ENCODE peak calls at places on chromosome 14, in ten cellular contexts. V is gastrocnemius medialis, I is heart left ventricle, T is body of pancreas, H is uterus, U is spleen, P is endothelial cell of umbilical vein, K is right lobe of liver, B is IMR-90, Z is upper lobe of left lung. W is an unnamed sample. For H3K9me3, the result is how much of the 10 kb centered on the place peaks cover.

GRCh38 chr14:74571901-74572828 is 39.9 kb downstream of the LTBP2 start:
- DNase-seq in V (no peak), I (no peak), T (no peak), H (peak), U (peak), P (peak), K (peak), B (peak), Z (no peak), W (no peak)

GRCh38 chr14:90815817-90816662 is at the start of gene TTC7B:
- DNase-seq in V (no peak), I (peak), T (peak), H (peak), U (peak), P (no peak), K (no peak), B (peak), Z (no peak), W (no peak)

GRCh38 chr14:75198291-75198933 is 22.0 kb upstream of the TMED10 start:
- DNase-seq in V (no peak), I (peak), T (peak), H (no peak), U (no peak), P (no peak), K (no peak), B (no peak), Z (no peak), W (no peak)

GRCh38 chr14:32986791-32987545 is 48.3 kb downstream of the NPAS3 start:
- DNase-seq in V (no peak), I (no peak), T (no peak), H (no peak), U (no peak), P (no peak), K (no peak), B (no peak), Z (no peak), W (no peak)

GRCh38 chr14:88706425-88706824 is 86.3 kb downstream of the EML5 start:
- DNase-seq in V (no peak), I (no peak), T (no peak), H (no peak), U (no peak), P (no peak), K (no peak), B (peak), Z (no peak), W (no peak)

GRCh38 chr14:64726585-64726890 is 22.3 kb downstream of the PLEKHG3 start:
- DNase-seq in V (no peak), I (no peak), T (peak), H (no peak), U (peak), P (no peak), K (peak), B (peak), Z (no peak), W (no peak)

GRCh38 chr14:77212933-77213656 is 31.5 kb downstream of the TMEM63C start:
- DNase-seq in V (no peak), I (no peak), T (peak), H (no peak), U (no peak), P (no peak), K (no peak), B (no peak), Z (peak), W (no peak)

GRCh38 chr14:77498984-77499527 is 440 bp upstream of the ISM2 start:
- DNase-seq in V (no peak), I (no peak), T (no peak), H (no peak), U (no peak), P (no peak), K (no peak), B (no peak), Z (no peak), W (no peak)

GRCh38 chr14:61632401-61633195 is 62.7 kb upstream of the HIF1A start:
- DNase-seq in V (no peak), I (no peak), T (no peak), H (no peak), U (no peak), P (no peak), K (no peak), B (no peak), Z (no peak), W (no peak)

GRCh38 chr14:93081875-93082570 is 33.7 kb downstream of the ITPK1 start:
- DNase-seq in V (no peak), I (no peak), T (no peak), H (no peak), U (no peak), P (no peak), K (no peak), B (no peak), Z (no peak), W (no peak)

GRCh38 chr14:45467023-45467422 is 214.0 kb upstream of the MIS18BP1 start:
- DNase-seq in V (no peak), I (no peak), T (peak), H (no peak), U (no peak), P (no peak), K (no peak), B (no peak), Z (no peak), W (no peak)

GRCh38 chr14:105952826-105953225 is 426.4 kb downstream of the TMEM121 start:
- DNase-seq in V (no peak), I (no peak), T (no peak), H (no peak), U (no peak), P (no peak), K (no peak), B (no peak), Z (no peak), W (no peak)

GRCh38 chr14:36672095-36672494 is 10.4 kb downstream of the PAX9 start:
- DNase-seq in V (no peak), I (no peak), T (no peak), H (no peak), U (no peak), P (no peak), K (no peak), B (no peak), Z (no peak), W (no peak)

GRCh38 chr14:100988411-100988900 is 84.9 kb upstream of the RTL1 start:
- DNase-seq in V (no peak), I (no peak), T (no peak), H (no peak), U (no peak), P (peak), K (no peak), B (peak), Z (no peak), W (no peak)

GRCh38 chr14:76904100-76904739 is 78.0 kb downstream of the LRRC74A start:
- DNase-seq in V (no peak), I (no peak), T (no peak), H (peak), U (no peak), P (no peak), K (no peak), B (peak), Z (no peak), W (no peak)

GRCh38 chr14:93799617-93800016 is 11.3 kb upstream of the PRIMA1 start:
- DNase-seq in V (no peak), I (no peak), T (no peak), H (no peak), U (no peak), P (no peak), K (no peak), B (no peak), Z (no peak), W (no peak)

GRCh38 chr14:62162998-62163589 is 400.9 kb downstream of the SNAPC1 start:
- DNase-seq in V (no peak), I (no peak), T (peak), H (no peak), U (no peak), P (peak), K (no peak), B (peak), Z (no peak), W (no peak)

GRCh38 chr14:106051790-106052189 is 525.4 kb downstream of the TMEM121 start:
- DNase-seq in V (no peak), I (no peak), T (no peak), H (no peak), U (no peak), P (no peak), K (no peak), B (no peak), Z (no peak), W (no peak)

GRCh38 chr14:101007765-101008164 is 104.2 kb upstream of the RTL1 start:
- DNase-seq in V (no peak), I (no peak), T (no peak), H (peak), U (peak), P (no peak), K (no peak), B (no peak), Z (no peak), W (no peak)

GRCh38 chr14:80275208-80275850 is 64.0 kb upstream of the DIO2 start:
- DNase-seq in V (no peak), I (no peak), T (no peak), H (no peak), U (no peak), P (peak), K (no peak), B (peak), Z (no peak), W (no peak)

GRCh38 chr14:68451676-68452387 is 341.0 kb downstream of the ZFP36L1 start:
- DNase-seq in V (peak), I (peak), T (no peak), H (no peak), U (no peak), P (no peak), K (no peak), B (no peak), Z (no peak), W (no peak)

GRCh38 chr14:101665478-101666078 is 95.9 kb upstream of the PPP2R5C start:
- DNase-seq in V (no peak), I (no peak), T (peak), H (peak), U (no peak), P (peak), K (no peak), B (peak), Z (no peak), W (no peak)

GRCh38 chr14:90521121-90521929 is 124.5 kb downstream of the CALM1 start:
- DNase-seq in V (no peak), I (no peak), T (peak), H (peak), U (no peak), P (no peak), K (no peak), B (no peak), Z (no peak), W (no peak)

GRCh38 chr14:78524766-78525165 is 354.6 kb downstream of the NRXN3 start:
- DNase-seq in V (no peak), I (no peak), T (no peak), H (no peak), U (no peak), P (no peak), K (no peak), B (no peak), Z (no peak), W (no peak)

GRCh38 chr14:89418976-89419375 is 1.9 kb upstream of the FOXN3 start:
- DNase-seq in V (no peak), I (no peak), T (no peak), H (no peak), U (no peak), P (no peak), K (no peak), B (no peak), Z (peak), W (no peak)

GRCh38 chr14:40229676-40230075 is 797.4 kb upstream of the FBXO33 start:
- DNase-seq in V (no peak), I (no peak), T (no peak), H (no peak), U (no peak), P (no peak), K (no peak), B (no peak), Z (no peak), W (no peak)

GRCh38 chr14:93880025-93880820 is 46.9 kb upstream of the FAM181A start:
- DNase-seq in V (no peak), I (no peak), T (no peak), H (peak), U (no peak), P (no peak), K (no peak), B (no peak), Z (peak), W (no peak)

GRCh38 chr14:73059326-73059725 is 992 bp downstream of the RBM25 start:
- DNase-seq in V (no peak), I (no peak), T (no peak), H (no peak), U (no peak), P (peak), K (no peak), B (peak), Z (no peak), W (no peak)

GRCh38 chr14:65229431-65230286 is 127.3 kb upstream of the MAX start:
- DNase-seq in V (no peak), I (peak), T (peak), H (peak), U (peak), P (peak), K (peak), B (no peak), Z (peak), W (no peak)

GRCh38 chr14:102722646-102723045 is 54.6 kb upstream of the TRAF3 start:
- DNase-seq in V (no peak), I (no peak), T (no peak), H (no peak), U (no peak), P (no peak), K (no peak), B (no peak), Z (no peak), W (no peak)

GRCh38 chr14:73774244-73774575 is 60.0 kb upstream of the PNMA1 start:
- DNase-seq in V (no peak), I (no peak), T (no peak), H (no peak), U (peak), P (no peak), K (peak), B (no peak), Z (no peak), W (no peak)

GRCh38 chr14:102249041-102249440 is 55.9 kb downstream of the MOK start:
- DNase-seq in V (no peak), I (no peak), T (no peak), H (no peak), U (no peak), P (no peak), K (no peak), B (peak), Z (no peak), W (no peak)

GRCh38 chr14:77181603-77182437 is at the start of gene TMEM63C:
- DNase-seq in V (no peak), I (no peak), T (peak), H (no peak), U (peak), P (no peak), K (no peak), B (no peak), Z (no peak), W (no peak)

GRCh38 chr14:103129301-103130016 is 6.2 kb downstream of the TNFAIP2 start:
- DNase-seq in V (no peak), I (no peak), T (peak), H (no peak), U (no peak), P (no peak), K (no peak), B (no peak), Z (no peak), W (no peak)

GRCh38 chr14:103123128-103123633 is at the start of gene TNFAIP2:
- DNase-seq in V (no peak), I (peak), T (peak), H (peak), U (peak), P (no peak), K (peak), B (no peak), Z (peak), W (no peak)

GRCh38 chr14:65000868-65001600 is 14.3 kb downstream of the FNTB start:
- DNase-seq in V (no peak), I (no peak), T (no peak), H (no peak), U (no peak), P (no peak), K (no peak), B (peak), Z (no peak), W (no peak)

GRCh38 chr14:60637490-60638452 is 11.5 kb downstream of the SIX1 start:
- DNase-seq in V (no peak), I (no peak), T (no peak), H (no peak), U (no peak), P (no peak), K (no peak), B (peak), Z (no peak), W (no peak)

GRCh38 chr14:77375973-77376372 is 921 bp downstream of the TMED8 start:
- DNase-seq in V (no peak), I (no peak), T (no peak), H (no peak), U (no peak), P (no peak), K (no peak), B (no peak), Z (no peak), W (no peak)

GRCh38 chr14:31420013-31420318 is 384 bp downstream of the HEATR5A start:
- DNase-seq in V (peak), I (peak), T (peak), H (peak), U (peak), P (no peak), K (peak), B (no peak), Z (peak), W (no peak)

GRCh38 chr14:58395815-58396626 is at the start of gene TOMM20L:
- DNase-seq in V (peak), I (peak), T (peak), H (peak), U (peak), P (peak), K (peak), B (peak), Z (peak), W (peak)
- TF ChIP-seq POLR2A in V (no peak), I (no peak), T (peak), H (no peak), U (no peak), P (peak), K (peak), B (no peak), Z (peak), W (no peak)

GRCh38 chr14:25464078-25464477 is 414.1 kb upstream of the STXBP6 start:
- DNase-seq in V (no peak), I (no peak), T (no peak), H (no peak), U (no peak), P (no peak), K (peak), B (no peak), Z (no peak), W (no peak)
- H3K9me3 ChIP-seq in V (under half), I (under half), T (under half), H (under half), U (under half), P (under half), K (under half), B (under half), Z (under half), W (under half)

DNA sequence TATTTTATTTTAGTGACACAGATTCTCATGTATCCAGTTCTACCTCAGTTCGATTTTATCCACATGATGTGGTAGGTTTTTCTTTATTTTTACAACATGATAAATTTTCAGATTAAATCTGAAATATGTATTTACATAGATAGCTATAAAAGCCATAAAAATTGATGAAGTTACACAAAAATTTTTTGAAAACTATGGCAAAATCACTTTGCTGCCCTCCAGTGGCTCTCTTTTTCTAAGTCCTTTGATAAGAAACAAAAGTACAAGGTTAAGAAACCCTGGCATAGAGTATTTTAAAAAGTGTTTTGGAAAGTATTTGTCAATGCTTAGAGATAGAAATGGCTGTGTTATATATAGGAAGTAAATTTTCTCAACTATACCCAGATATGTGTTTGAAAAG is 104.2 kb downstream of the PCNX1 start:
- DNase-seq in V (no peak), I (no peak), T (no peak), H (no peak), U (no peak), P (peak), K (no peak), B (no peak), Z (no peak), W (no peak)
- TF ChIP-seq CTCF in V (no peak), I (no peak), T (no peak), H (no peak), U (no peak), P (no peak), K (peak), B (peak), Z (no peak), W (no peak)

GRCh38 chr14:56805201-56805991 is 4.9 kb downstream of the OTX2 start:
- DNase-seq in V (no peak), I (no peak), T (no peak), H (no peak), U (no peak), P (no peak), K (no peak), B (no peak), Z (no peak), W (no peak)
- TF ChIP-seq POLR2A in V (no peak), I (no peak), T (no peak), H (no peak), U (no peak), P (no peak), K (no peak), B (no peak), Z (no peak), W (no peak)

GRCh38 chr14:82362452-82362851 is 828.8 kb upstream of the SEL1L start:
- DNase-seq in V (no peak), I (no peak), T (no peak), H (no peak), U (no peak), P (no peak), K (no peak), B (no peak), Z (no peak), W (no peak)

GRCh38 chr14:82354126-82354525 is 820.5 kb upstream of the SEL1L start:
- DNase-seq in V (no peak), I (no peak), T (no peak), H (no peak), U (no peak), P (no peak), K (no peak), B (no peak), Z (no peak), W (no peak)

DNA sequence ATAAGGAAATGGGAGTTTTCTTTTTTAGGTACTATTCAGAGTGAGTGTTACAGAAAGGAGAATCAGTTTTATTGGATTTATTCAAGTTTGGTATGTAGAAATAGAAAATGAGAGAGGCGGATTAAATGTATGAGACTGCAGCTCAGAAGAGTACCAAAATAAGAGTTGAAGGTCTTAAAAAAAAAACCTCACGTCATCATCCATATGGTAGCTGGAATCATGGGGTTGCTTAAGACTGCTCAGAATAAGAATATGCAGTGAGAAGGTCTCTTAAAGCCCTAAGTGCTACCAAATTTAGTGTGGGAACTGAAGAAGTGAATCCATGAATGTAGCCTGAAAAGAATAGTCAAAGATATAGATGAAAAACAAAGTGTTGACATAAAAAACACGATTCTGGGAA is 825.5 kb upstream of the SEL1L start:
- DNase-seq in V (no peak), I (no peak), T (no peak), H (no peak), U (no peak), P (no peak), K (no peak), B (no peak), Z (no peak), W (no peak)
- H3K9me3 ChIP-seq in V (under half), I (under half), T (under half), H (under half), U (under half), P (under half), K (under half), B (under half), Z (under half), W (under half)

GRCh38 chr14:22448905-22449611 is 140.0 kb downstream of the DAD1 start:
- DNase-seq in V (no peak), I (no peak), T (no peak), H (no peak), U (no peak), P (no peak), K (no peak), B (peak), Z (peak), W (no peak)
- TF ChIP-seq CTCF in V (no peak), I (no peak), T (no peak), H (no peak), U (no peak), P (no peak), K (no peak), B (no peak), Z (no peak), W (no peak)

DNA sequence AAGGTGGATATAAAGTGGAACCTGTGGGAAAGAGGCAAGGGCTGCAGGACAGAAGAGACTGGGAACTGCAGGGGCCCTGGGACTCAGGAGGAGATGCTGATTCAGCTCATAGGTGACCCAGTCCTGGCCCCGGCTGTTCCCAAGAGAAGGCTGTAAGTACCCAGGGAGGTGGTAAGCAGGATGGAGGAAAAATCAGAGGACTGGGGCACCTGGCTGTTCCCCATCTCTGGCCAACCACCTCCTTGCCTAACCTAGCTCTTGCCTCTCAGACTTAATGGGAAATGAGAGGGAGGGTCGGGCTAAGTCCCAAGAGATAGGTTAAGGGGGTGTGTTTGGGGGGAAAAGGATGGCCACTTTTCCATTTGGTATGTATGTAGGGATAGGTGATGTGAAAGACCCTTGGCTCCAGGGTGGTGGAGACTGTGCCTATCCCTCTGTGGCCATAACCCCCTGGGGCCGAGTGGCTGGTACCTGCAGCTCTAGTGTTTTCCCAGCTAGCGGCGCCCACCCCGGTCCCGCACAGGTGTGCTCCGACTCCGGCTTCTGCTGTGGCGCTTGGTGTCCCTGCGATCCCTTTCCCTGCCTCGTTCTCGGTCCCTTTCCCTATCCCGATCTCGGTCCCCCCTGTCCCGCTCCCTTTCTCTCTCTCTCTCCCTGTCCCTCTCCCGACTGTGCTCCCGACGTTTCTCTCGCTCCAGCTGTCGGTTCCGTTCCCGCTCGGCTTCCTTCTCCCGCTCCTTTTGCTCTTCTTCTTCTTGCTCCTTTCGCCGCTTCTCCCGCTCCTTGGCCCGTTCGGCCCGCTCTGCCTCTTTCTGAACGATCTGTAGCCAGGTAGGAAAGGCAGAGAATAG is 1.6 kb upstream of the CDH24 start:
- DNase-seq in V (no peak), I (no peak), T (no peak), H (no peak), U (no peak), P (no peak), K (no peak), B (no peak), Z (no peak), W (no peak)
- TF ChIP-seq POLR2A in V (no peak), I (no peak), T (no peak), H (no peak), U (no peak), P (no peak), K (no peak), B (no peak), Z (no peak), W (no peak)